ENCODE peak calls at places on chromosomes 1 and 21, in four cellular contexts. One of them, this sample, is unnamed. For H3K4me1, the result is how much of the 10 kb centered on the place peaks cover.

GRCh38 chr1:16905856-16906702 is 10.3 kb downstream of the RNU1-2 start:
- DNase-seq in tibial nerve: no peak
- DNase-seq in fibroblast of lung: peak
- DNase-seq in Panc1: no peak
- DNase-seq in this sample: no peak

GRCh38 chr1:203096566-203096965 is 10.8 kb upstream of the MYOG start:
- DNase-seq in tibial nerve: no peak
- DNase-seq in fibroblast of lung: no peak
- DNase-seq in Panc1: no peak
- DNase-seq in this sample: no peak

GRCh38 chr1:154483941-154484803 is 17.8 kb upstream of the TDRD10 start:
- DNase-seq in tibial nerve: no peak
- DNase-seq in fibroblast of lung: peak
- DNase-seq in Panc1: no peak
- DNase-seq in this sample: no peak

GRCh38 chr21:38258803-38259485 is 2.2 kb downstream of the KCNJ15 start:
- DNase-seq in tibial nerve: no peak
- DNase-seq in fibroblast of lung: peak
- DNase-seq in Panc1: no peak
- DNase-seq in this sample: no peak

GRCh38 chr1:187999973-188000372 is 1171.2 kb downstream of the PLA2G4A start:
- DNase-seq in tibial nerve: no peak
- DNase-seq in fibroblast of lung: no peak
- DNase-seq in Panc1: no peak
- DNase-seq in this sample: no peak

GRCh38 chr1:6286266-6286665 is 25.4 kb upstream of the GPR153 start:
- DNase-seq in tibial nerve: no peak
- DNase-seq in fibroblast of lung: no peak
- DNase-seq in Panc1: no peak
- DNase-seq in this sample: no peak

GRCh38 chr1:3454811-3455618 is 550 bp downstream of the ARHGEF16 start:
- DNase-seq in tibial nerve: no peak
- DNase-seq in fibroblast of lung: no peak
- DNase-seq in Panc1: no peak
- DNase-seq in this sample: peak

GRCh38 chr1:108561731-108562326 is 1.9 kb downstream of the EEIG2 start:
- DNase-seq in tibial nerve: no peak
- DNase-seq in fibroblast of lung: no peak
- DNase-seq in Panc1: peak
- DNase-seq in this sample: peak

GRCh38 chr21:44547656-44548331 is 3.5 kb downstream of the KRTAP10-2 start:
- DNase-seq in tibial nerve: no peak
- DNase-seq in fibroblast of lung: no peak
- DNase-seq in Panc1: no peak
- DNase-seq in this sample: no peak

GRCh38 chr1:111570781-111571181 is 48.8 kb upstream of the RAP1A start:
- DNase-seq in tibial nerve: no peak
- DNase-seq in fibroblast of lung: peak
- DNase-seq in Panc1: no peak
- DNase-seq in this sample: no peak

GRCh38 chr1:229342902-229343587 is at the start of gene CCSAP:
- DNase-seq in tibial nerve: peak
- DNase-seq in fibroblast of lung: peak
- DNase-seq in Panc1: no peak
- DNase-seq in this sample: peak

GRCh38 chr1:9181990-9182783 is 52.4 kb upstream of the H6PD start:
- DNase-seq in tibial nerve: no peak
- DNase-seq in fibroblast of lung: no peak
- DNase-seq in Panc1: no peak
- DNase-seq in this sample: peak

GRCh38 chr1:235486321-235486720 is 17.9 kb downstream of the B3GALNT2 start:
- DNase-seq in tibial nerve: no peak
- DNase-seq in fibroblast of lung: peak
- DNase-seq in Panc1: no peak
- DNase-seq in this sample: no peak

GRCh38 chr1:31812158-31812829 is 3.5 kb downstream of the SPOCD1 start:
- DNase-seq in tibial nerve: no peak
- DNase-seq in fibroblast of lung: no peak
- DNase-seq in Panc1: no peak
- DNase-seq in this sample: no peak

GRCh38 chr1:112808861-112809684 is 93.9 kb upstream of the PPM1J start:
- DNase-seq in tibial nerve: peak
- DNase-seq in fibroblast of lung: peak
- DNase-seq in Panc1: peak
- DNase-seq in this sample: peak

GRCh38 chr1:40945491-40945973 is 34.0 kb upstream of the CTPS1 start:
- DNase-seq in tibial nerve: no peak
- DNase-seq in fibroblast of lung: no peak
- DNase-seq in Panc1: no peak
- DNase-seq in this sample: no peak

GRCh38 chr1:31216016-31216415 is 23.7 kb downstream of the NKAIN1 start:
- DNase-seq in tibial nerve: no peak
- DNase-seq in fibroblast of lung: peak
- DNase-seq in Panc1: no peak
- DNase-seq in this sample: peak

GRCh38 chr1:65014321-65014720 is 48.0 kb upstream of the JAK1 start:
- DNase-seq in tibial nerve: no peak
- DNase-seq in fibroblast of lung: no peak
- DNase-seq in Panc1: no peak
- DNase-seq in this sample: no peak

GRCh38 chr1:167697667-167698141 is 24.1 kb upstream of the MPZL1 start:
- DNase-seq in tibial nerve: no peak
- DNase-seq in fibroblast of lung: no peak
- DNase-seq in Panc1: no peak
- DNase-seq in this sample: peak

GRCh38 chr1:173865468-173866164 is 2.2 kb downstream of the GAS5 start:
- DNase-seq in tibial nerve: no peak
- DNase-seq in fibroblast of lung: no peak
- DNase-seq in Panc1: no peak
- DNase-seq in this sample: no peak

GRCh38 chr1:204927673-204928641 is 57.3 kb downstream of the NFASC start:
- DNase-seq in tibial nerve: no peak
- DNase-seq in fibroblast of lung: no peak
- DNase-seq in Panc1: no peak
- DNase-seq in this sample: no peak

GRCh38 chr1:102107441-102107840 is 110.7 kb upstream of the OLFM3 start:
- DNase-seq in tibial nerve: no peak
- DNase-seq in fibroblast of lung: no peak
- DNase-seq in Panc1: no peak
- DNase-seq in this sample: no peak

GRCh38 chr1:116159611-116160010 is 48.4 kb downstream of the MAB21L3 start:
- DNase-seq in tibial nerve: no peak
- DNase-seq in fibroblast of lung: no peak
- DNase-seq in Panc1: no peak
- DNase-seq in this sample: no peak

DNA sequence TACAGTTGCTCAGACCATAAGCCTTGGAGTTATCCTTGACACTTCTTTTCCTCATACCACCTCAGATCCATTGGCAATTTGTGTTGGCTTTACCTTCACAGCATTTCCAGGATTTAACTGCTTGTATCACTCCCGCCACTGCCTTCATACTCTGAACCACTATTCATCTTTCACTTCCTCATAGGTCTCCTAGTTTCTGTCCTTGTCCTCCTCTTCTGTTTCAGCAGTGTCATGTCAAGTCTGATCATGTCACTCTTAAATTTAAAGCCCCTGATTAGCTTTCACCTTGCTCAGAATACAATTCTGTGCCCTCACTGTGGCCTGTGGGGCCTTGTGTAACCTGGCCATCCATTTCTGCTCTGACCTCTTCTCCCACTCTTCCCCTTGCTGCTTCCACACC is 34.7 kb upstream of the C1orf115 start:
- DNase-seq in tibial nerve: no peak
- DNase-seq in fibroblast of lung: no peak
- DNase-seq in Panc1: no peak
- DNase-seq in this sample: no peak
- H3K4me1 ChIP-seq in tibial nerve: under half
- H3K4me1 ChIP-seq in fibroblast of lung: under half
- H3K4me1 ChIP-seq in Panc1: under half
- H3K4me1 ChIP-seq in this sample: under half

GRCh38 chr1:52662645-52663313 is 29.8 kb downstream of the SHISAL2A start:
- DNase-seq in tibial nerve: no peak
- DNase-seq in fibroblast of lung: peak
- DNase-seq in Panc1: no peak
- DNase-seq in this sample: no peak
- TF ChIP-seq CTCF in tibial nerve: no peak
- TF ChIP-seq CTCF in fibroblast of lung: no peak
- TF ChIP-seq CTCF in Panc1: no peak
- TF ChIP-seq CTCF in this sample: no peak

GRCh38 chr1:244655186-244655585 is 2.3 kb downstream of the DESI2 start:
- DNase-seq in tibial nerve: no peak
- DNase-seq in fibroblast of lung: no peak
- DNase-seq in Panc1: no peak
- DNase-seq in this sample: no peak
- H3K4me1 ChIP-seq in tibial nerve: under half
- H3K4me1 ChIP-seq in fibroblast of lung: under half
- H3K4me1 ChIP-seq in Panc1: under half
- H3K4me1 ChIP-seq in this sample: under half

DNA sequence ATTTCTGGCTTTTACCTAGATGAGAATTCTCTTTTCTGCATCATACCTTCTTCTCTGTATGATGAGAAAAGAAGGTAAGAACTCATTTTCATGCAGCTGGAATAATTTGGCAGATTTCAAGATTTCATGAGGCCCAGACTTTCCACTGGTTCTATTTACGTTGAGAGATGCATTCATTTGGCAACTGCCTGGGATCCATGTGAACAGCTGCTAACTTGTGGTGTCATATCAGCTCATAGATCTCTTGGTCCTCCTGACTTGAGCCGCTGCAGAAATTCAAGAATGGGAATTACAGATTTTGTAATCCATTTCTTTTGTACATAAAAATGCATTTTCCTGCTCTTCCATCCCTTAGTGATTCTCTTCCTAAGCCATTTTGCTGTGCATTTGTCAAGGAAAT is 17.1 kb upstream of the C1orf87 start:
- DNase-seq in tibial nerve: no peak
- DNase-seq in fibroblast of lung: no peak
- DNase-seq in Panc1: no peak
- DNase-seq in this sample: no peak
- TF ChIP-seq CTCF in tibial nerve: no peak
- TF ChIP-seq CTCF in fibroblast of lung: no peak
- TF ChIP-seq CTCF in Panc1: no peak
- TF ChIP-seq CTCF in this sample: no peak

GRCh38 chr1:206902702-206903101 is 5.5 kb downstream of the IL24 start:
- DNase-seq in tibial nerve: no peak
- DNase-seq in fibroblast of lung: no peak
- DNase-seq in Panc1: no peak
- DNase-seq in this sample: no peak

GRCh38 chr1:206900149-206900548 is 2.9 kb downstream of the IL24 start:
- DNase-seq in tibial nerve: no peak
- DNase-seq in fibroblast of lung: no peak
- DNase-seq in Panc1: no peak
- DNase-seq in this sample: no peak

GRCh38 chr1:206899717-206900116 is 2.5 kb downstream of the IL24 start:
- DNase-seq in tibial nerve: no peak
- DNase-seq in fibroblast of lung: no peak
- DNase-seq in Panc1: no peak
- DNase-seq in this sample: no peak

GRCh38 chr1:206903687-206904086 is 6.4 kb downstream of the IL24 start:
- DNase-seq in tibial nerve: no peak
- DNase-seq in fibroblast of lung: no peak
- DNase-seq in Panc1: no peak
- DNase-seq in this sample: no peak

GRCh38 chr1:206901944-206902343 is 4.7 kb downstream of the IL24 start:
- DNase-seq in tibial nerve: no peak
- DNase-seq in fibroblast of lung: no peak
- DNase-seq in Panc1: no peak
- DNase-seq in this sample: no peak
- H3K4me1 ChIP-seq in tibial nerve: under half
- H3K4me1 ChIP-seq in fibroblast of lung: under half
- H3K4me1 ChIP-seq in Panc1: under half
- H3K4me1 ChIP-seq in this sample: under half

GRCh38 chr1:98659879-98660278 is 1.6 kb upstream of the SNX7 start:
- DNase-seq in tibial nerve: no peak
- DNase-seq in fibroblast of lung: no peak
- DNase-seq in Panc1: no peak
- DNase-seq in this sample: no peak

GRCh38 chr1:98660941-98661543 is 479 bp upstream of the SNX7 start:
- DNase-seq in tibial nerve: no peak
- DNase-seq in fibroblast of lung: peak
- DNase-seq in Panc1: no peak
- DNase-seq in this sample: no peak

GRCh38 chr1:98662354-98662665 is 789 bp downstream of the SNX7 start:
- DNase-seq in tibial nerve: no peak
- DNase-seq in fibroblast of lung: peak
- DNase-seq in Panc1: no peak
- DNase-seq in this sample: no peak

GRCh38 chr1:98661544-98662353 is at the start of gene SNX7:
- DNase-seq in tibial nerve: peak
- DNase-seq in fibroblast of lung: peak
- DNase-seq in Panc1: no peak
- DNase-seq in this sample: peak
- TF ChIP-seq CTCF in tibial nerve: peak
- TF ChIP-seq CTCF in fibroblast of lung: no peak
- TF ChIP-seq CTCF in Panc1: peak
- TF ChIP-seq CTCF in this sample: no peak

DNA sequence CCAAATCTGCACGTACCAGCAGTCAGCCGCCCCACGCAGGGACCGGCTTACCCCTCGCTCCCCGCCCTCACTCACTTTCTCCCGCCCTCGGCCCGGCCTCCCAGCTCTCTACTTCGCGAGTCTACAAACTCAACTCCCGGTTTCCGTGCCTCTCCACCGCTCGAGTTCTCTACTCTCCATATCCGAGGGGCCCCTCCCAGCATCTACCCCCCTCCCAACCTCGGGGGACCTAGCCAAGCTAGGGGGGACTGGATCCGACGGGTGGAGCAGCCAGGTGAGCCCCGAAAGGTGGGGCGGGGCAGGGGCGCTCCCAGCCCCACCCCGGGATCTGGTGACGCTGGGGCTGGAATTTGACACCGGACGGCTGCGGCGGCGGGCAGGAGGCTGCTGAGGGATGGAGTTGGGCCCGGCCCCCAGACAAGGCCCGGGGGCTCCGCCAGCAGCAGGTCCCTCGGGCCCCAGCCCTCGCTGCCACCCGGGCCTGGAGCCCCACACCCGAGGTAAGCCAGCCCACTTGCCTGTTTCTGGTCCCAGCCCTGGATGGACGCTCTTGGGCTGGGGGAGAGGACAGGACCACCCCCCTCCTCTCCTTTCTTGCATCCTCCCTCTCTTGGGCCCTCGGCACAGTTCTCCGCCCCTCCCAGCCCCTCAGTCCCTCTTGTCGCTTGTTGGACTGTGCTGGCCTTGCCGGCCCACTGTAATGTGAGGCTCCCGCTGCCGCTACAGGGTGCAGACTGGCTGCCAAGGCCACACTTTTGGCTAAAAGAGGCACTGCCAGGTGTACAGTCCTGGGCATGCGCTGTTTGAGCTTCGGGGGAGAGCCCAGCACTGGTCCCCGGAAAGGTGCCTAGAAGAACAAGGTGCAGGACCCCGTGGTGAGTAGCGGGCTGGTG is at the start of gene ARTN:
- DNase-seq in tibial nerve: no peak
- DNase-seq in fibroblast of lung: no peak
- DNase-seq in Panc1: no peak
- DNase-seq in this sample: no peak
- H3K4me1 ChIP-seq in tibial nerve: under half
- H3K4me1 ChIP-seq in fibroblast of lung: under half
- H3K4me1 ChIP-seq in Panc1: under half
- H3K4me1 ChIP-seq in this sample: under half

This sample was measured in psoas muscle.